ENCODE peak calls at places on chromosomes 3 and 15, in eight cellular contexts. B, R, Q, X, W, A, O and D are unnamed samples.

GRCh38 chr3:31981206-31982181 is at the start of the genes OSBPL10 and ZNF860:
- DNase-seq in W (peak), R (no peak), X (peak), A (peak), B (peak), O (peak), Q (peak), D (peak)

GRCh38 chr3:72412557-72412956 is 435.7 kb downstream of the SHQ1 start:
- DNase-seq in Q (no peak), A (no peak), R (no peak), W (no peak), X (no peak), B (no peak), O (no peak), D (no peak)

GRCh38 chr3:121979246-121979645 is 42.8 kb downstream of the ILDR1 start:
- DNase-seq in R (no peak), O (no peak), A (no peak), Q (no peak), X (no peak), W (no peak), B (no peak), D (no peak)

GRCh38 chr15:96692826-96693225 is 362.3 kb downstream of the NR2F2 start:
- DNase-seq in A (no peak), W (no peak), O (no peak), Q (no peak), R (no peak), B (no peak), X (no peak), D (no peak)

GRCh38 chr15:37053070-37053653 is 47.2 kb downstream of the MEIS2 start:
- DNase-seq in R (no peak), Q (no peak), W (no peak), B (peak), O (no peak), A (peak), X (no peak), D (peak)

GRCh38 chr15:69782809-69783208 is 314.9 kb downstream of the TLE3 start:
- DNase-seq in B (no peak), X (no peak), A (no peak), R (no peak), W (no peak), O (peak), Q (no peak), D (no peak)

GRCh38 chr3:66464512-66464894 is 36.3 kb downstream of the LRIG1 start:
- DNase-seq in O (no peak), B (peak), A (no peak), R (no peak), W (no peak), X (no peak), Q (no peak), D (no peak)

GRCh38 chr3:25592510-25592968 is 72.2 kb downstream of the TOP2B start:
- DNase-seq in O (no peak), B (peak), W (peak), A (peak), Q (peak), R (no peak), X (peak), D (peak)

GRCh38 chr3:127702151-127702578 is 29.4 kb downstream of the ABTB1 start:
- DNase-seq in R (no peak), X (peak), B (no peak), W (no peak), O (no peak), A (no peak), Q (no peak), D (no peak)

GRCh38 chr3:187986514-187986934 is 167.4 kb upstream of the LPP start:
- DNase-seq in B (peak), O (peak), W (no peak), A (peak), X (no peak), Q (no peak), R (no peak), D (peak)

GRCh38 chr3:134237454-134238145 is 13.1 kb downstream of the RYK start:
- DNase-seq in B (peak), X (no peak), Q (no peak), W (no peak), R (no peak), A (peak), O (no peak), D (no peak)

GRCh38 chr15:87045741-87046140 is 966.1 kb downstream of the AGBL1 start:
- DNase-seq in X (no peak), O (no peak), W (no peak), Q (no peak), R (no peak), A (peak), B (no peak), D (no peak)

GRCh38 chr3:171810278-171811058 is at the start of gene PLD1:
- DNase-seq in B (peak), X (peak), O (peak), R (peak), W (no peak), A (peak), Q (peak), D (peak)

GRCh38 chr15:84759018-84759417 is 10.6 kb downstream of the ZNF592 start:
- DNase-seq in R (no peak), Q (no peak), B (no peak), A (no peak), W (no peak), X (no peak), O (no peak), D (no peak)

GRCh38 chr15:73284073-73284472 is 84.7 kb downstream of the HCN4 start:
- DNase-seq in X (no peak), O (no peak), A (no peak), R (no peak), W (no peak), Q (no peak), B (peak), D (no peak)

GRCh38 chr15:74444106-74445062 is 10.6 kb upstream of the SEMA7A start:
- DNase-seq in R (no peak), O (no peak), A (no peak), B (no peak), W (no peak), X (no peak), Q (no peak), D (no peak)